ENCODE peak calls at places on chromosomes 6 and 20, in five cellular contexts. F, A, X, R and J are unnamed samples.

GRCh38 chr6:158737710-158738615 is 81.2 kb downstream of the EZR start:
- DNase-seq in X (no peak), R (peak), A (no peak), F (no peak), J (peak)

GRCh38 chr6:13813621-13814175 is 659 bp downstream of the MCUR1 start:
- DNase-seq in A (peak), X (peak), F (peak), R (peak), J (peak)

GRCh38 chr20:37345339-37346231 is at the start of gene SRC:
- DNase-seq in A (peak), F (peak), R (peak), X (peak), J (peak)

GRCh38 chr6:162706236-162706635 is 21.3 kb downstream of the PRKN start:
- DNase-seq in R (no peak), X (peak), F (peak), A (peak), J (peak)

GRCh38 chr6:1792989-1793388 is 183.3 kb downstream of the FOXC1 start:
- DNase-seq in R (no peak), X (no peak), A (no peak), F (peak), J (peak)

GRCh38 chr6:39937686-39938333 is 3.5 kb upstream of the MOCS1 start:
- DNase-seq in A (no peak), X (no peak), R (no peak), F (no peak), J (no peak)

GRCh38 chr20:431012-431904 is 23.2 kb downstream of the RBCK1 start:
- DNase-seq in R (peak), X (peak), F (peak), A (peak), J (peak)

GRCh38 chr6:148611213-148611612 is 135.6 kb upstream of the UST start:
- DNase-seq in A (no peak), F (peak), X (peak), R (no peak), J (no peak)

GRCh38 chr6:36381502-36382389 is 5.7 kb downstream of the ETV7 start:
- DNase-seq in R (no peak), X (no peak), F (no peak), A (no peak), J (no peak)

GRCh38 chr6:79694623-79695311 is 63.6 kb downstream of the SH3BGRL2 start:
- DNase-seq in F (no peak), A (no peak), X (no peak), R (no peak), J (no peak)

GRCh38 chr6:34094474-34095135 is 51.3 kb downstream of the GRM4 start:
- DNase-seq in F (no peak), R (no peak), X (no peak), A (no peak), J (no peak)

GRCh38 chr20:49186535-49187329 is 1.4 kb downstream of the STAU1 start:
- DNase-seq in A (peak), X (peak), R (peak), F (peak), J (peak)

GRCh38 chr20:57205625-57206219 is 60.7 kb downstream of the BMP7 start:
- DNase-seq in A (no peak), F (no peak), X (no peak), R (peak), J (peak)

GRCh38 chr20:8853805-8854338 is 215.0 kb upstream of the PLCB4 start:
- DNase-seq in A (no peak), X (no peak), R (no peak), F (peak), J (peak)

GRCh38 chr6:124022641-124023040 is 219.0 kb downstream of the NKAIN2 start:
- DNase-seq in A (no peak), R (no peak), F (no peak), X (no peak), J (no peak)

GRCh38 chr6:11251553-11252358 is 19.3 kb upstream of the NEDD9 start:
- DNase-seq in R (no peak), X (peak), F (peak), A (peak), J (peak)

GRCh38 chr6:90110971-90111370 is 185.7 kb downstream of the BACH2 start:
- DNase-seq in X (no peak), A (no peak), R (no peak), F (no peak), J (no peak)

GRCh38 chr20:36728986-36729385 is 16.9 kb downstream of the NDRG3 start:
- DNase-seq in F (no peak), R (no peak), X (no peak), A (no peak), J (peak)

GRCh38 chr6:11055127-11055627 is 11.1 kb upstream of the ELOVL2 start:
- DNase-seq in A (no peak), F (no peak), X (no peak), R (no peak), J (no peak)

GRCh38 chr6:84976516-84977420 is 212.4 kb upstream of the TBX18 start:
- DNase-seq in F (no peak), X (no peak), R (no peak), A (no peak), J (peak)

GRCh38 chr6:129844118-129844891 is 16.8 kb downstream of the TMEM244 start:
- DNase-seq in X (no peak), R (no peak), A (no peak), F (no peak), J (peak)

GRCh38 chr6:111256646-111257045 is 169.3 kb downstream of the SLC16A10 start:
- DNase-seq in F (no peak), A (no peak), R (no peak), X (no peak), J (peak)
- TF ChIP-seq CTCF in F (no peak), A (no peak), R (peak), X (no peak), J (peak)

GRCh38 chr20:41133709-41134361 is 3.5 kb upstream of the PLCG1 start:
- DNase-seq in R (peak), X (no peak), A (no peak), F (no peak), J (no peak)

GRCh38 chr20:41135888-41136243 is 1.5 kb upstream of the PLCG1 start:
- DNase-seq in F (no peak), A (no peak), R (no peak), X (no peak), J (no peak)

GRCh38 chr20:41134362-41135186 is 2.8 kb upstream of the PLCG1 start:
- DNase-seq in F (no peak), A (no peak), R (peak), X (no peak), J (no peak)

GRCh38 chr20:41136336-41136694 is 1.0 kb upstream of the PLCG1 start:
- DNase-seq in R (peak), F (no peak), A (no peak), X (no peak), J (no peak)

DNA sequence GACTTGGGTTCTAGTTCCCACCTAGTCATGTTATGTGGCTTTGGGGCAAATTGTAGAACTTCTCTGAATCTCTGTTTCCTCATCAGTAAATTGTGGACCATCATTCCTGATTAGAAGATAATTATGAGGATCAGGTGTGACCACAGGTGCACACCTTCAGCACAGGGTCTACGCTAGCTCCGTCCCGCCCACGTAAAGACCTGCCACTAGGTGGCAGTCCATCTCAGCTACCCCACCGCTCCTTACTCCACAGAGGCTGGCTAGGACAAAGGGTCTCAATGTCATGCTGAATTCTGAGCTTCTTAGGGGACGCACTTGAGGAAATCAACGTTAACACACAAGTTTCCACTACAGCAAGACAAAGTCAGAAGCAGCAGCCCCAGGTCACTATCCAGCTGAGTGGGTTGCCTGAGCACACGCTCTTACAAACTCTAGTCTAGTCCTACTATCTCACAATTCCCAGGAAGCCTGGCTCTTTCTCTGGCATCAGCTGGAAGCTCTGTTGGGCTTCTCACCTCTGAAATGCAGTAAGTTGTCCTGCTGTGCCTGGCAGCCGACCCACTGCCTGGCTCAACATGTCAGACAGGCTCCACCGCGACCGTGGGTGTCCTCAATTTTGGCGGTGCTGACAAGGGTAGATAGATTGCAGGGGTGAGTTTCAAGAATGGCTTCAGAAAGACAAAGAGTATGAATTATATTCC is 2.0 kb upstream of the PLCG1 start:
- DNase-seq in R (peak), F (peak), A (peak), X (no peak), J (peak)
- TF ChIP-seq CTCF in R (peak), F (peak), A (peak), X (peak), J (peak)

GRCh38 chr6:157517601-157518359 is 136.8 kb downstream of the ZDHHC14 start:
- DNase-seq in F (no peak), A (no peak), X (no peak), R (no peak), J (no peak)
- TF ChIP-seq CTCF in F (no peak), A (no peak), X (no peak), R (no peak), J (no peak)

DNA sequence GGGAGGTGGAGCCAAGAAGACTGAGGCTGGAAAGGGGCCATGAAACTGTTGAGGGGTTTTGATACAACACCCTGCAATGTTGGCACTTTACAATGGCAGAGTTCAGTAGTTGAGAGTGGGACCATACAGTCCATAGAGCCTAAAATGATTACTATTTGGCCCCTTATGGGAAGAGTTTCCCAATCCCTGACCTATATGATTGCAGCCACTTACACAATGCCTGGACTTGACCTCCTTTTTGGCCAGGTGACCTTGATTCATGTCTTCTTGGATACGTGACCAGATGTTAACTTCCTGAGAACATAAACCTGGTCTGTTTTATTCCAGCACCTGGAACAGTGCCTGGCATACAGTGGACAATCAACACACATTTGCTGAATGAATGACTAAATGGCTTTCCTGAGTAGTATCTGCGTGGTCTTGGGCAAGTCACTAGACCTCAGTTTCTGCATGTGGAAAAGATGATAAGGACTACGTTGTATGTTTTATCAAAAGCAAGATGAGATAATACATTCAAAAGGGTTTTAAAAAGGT is 58.4 kb downstream of the NOX3 start:
- DNase-seq in R (no peak), F (no peak), X (no peak), A (no peak), J (no peak)
- TF ChIP-seq CTCF in R (no peak), F (no peak), X (no peak), A (no peak), J (no peak)

DNA sequence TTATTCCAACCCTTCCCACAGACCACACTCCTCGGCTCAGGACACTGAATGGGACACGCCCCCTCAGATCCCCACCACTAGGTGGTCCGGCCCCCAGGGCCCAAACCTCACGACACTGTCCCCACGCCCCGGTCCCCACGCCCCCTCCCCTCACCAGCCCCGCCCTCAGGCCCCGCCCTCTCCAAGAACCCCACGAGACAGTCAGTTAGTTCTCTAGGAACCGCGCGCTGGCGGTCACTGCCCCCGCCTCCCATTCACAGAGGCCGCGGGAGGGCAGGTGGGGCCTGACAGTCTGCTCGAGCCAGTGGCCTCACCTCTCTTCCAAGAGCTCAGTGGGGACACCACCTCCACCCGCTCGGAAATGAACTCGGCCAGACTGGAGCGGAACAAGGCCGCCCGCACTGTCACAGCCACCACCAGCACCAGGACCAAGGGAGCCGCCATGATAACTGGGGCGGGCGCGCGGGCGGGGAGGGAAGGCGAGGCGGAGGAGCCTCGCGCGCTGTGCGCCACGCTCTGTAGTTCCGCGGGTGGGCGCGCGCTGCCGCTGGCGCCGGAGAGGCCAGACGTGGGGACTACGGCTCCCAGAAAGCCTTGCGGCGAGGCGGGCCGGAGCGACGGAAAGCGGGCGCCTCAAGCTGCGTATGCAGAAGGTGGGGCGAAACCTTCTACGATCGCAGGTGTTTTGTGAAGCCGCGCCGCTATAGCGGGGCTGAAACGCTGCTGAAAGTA is at the start of gene PIGU:
- DNase-seq in F (peak), R (peak), A (peak), X (peak), J (peak)
- TF ChIP-seq CTCF in F (no peak), R (peak), A (peak), X (peak), J (peak)